ENCODE peak calls at places on chromosomes 16 and 17, in five cellular contexts. Q, E, Y, B and G are unnamed samples.
A peak's percentile ranks its signal among the peaks of the same experiment; 100 is the strongest.

GRCh38 chr17:75047398-75048098 is 523 bp downstream of the KCTD2 start:
- DNase-seq in Q (peak; percentile 42), E (peak; percentile 39), Y (no peak), B (peak; percentile 29), G (peak; percentile 16)

GRCh38 chr17:42111901-42112551 is 488 bp downstream of the DHX58 start:
- DNase-seq in B (no peak), Q (peak; percentile 29), E (no peak), Y (no peak), G (no peak)

GRCh38 chr16:27450836-27451341 is 48.9 kb downstream of the IL21R start:
- DNase-seq in E (no peak), B (no peak), Y (no peak), Q (no peak), G (no peak)

GRCh38 chr17:77288115-77288619 is 147.4 kb downstream of the SEC14L1 start:
- DNase-seq in E (no peak), B (no peak), Y (no peak), Q (no peak), G (no peak)

GRCh38 chr17:9666461-9667050 is 21.2 kb downstream of the USP43 start:
- DNase-seq in B (no peak), Q (no peak), Y (no peak), E (no peak), G (no peak)

GRCh38 chr17:48074322-48075054 is 26.3 kb downstream of the NFE2L1 start:
- DNase-seq in B (peak; percentile 10), Y (no peak), Q (peak; percentile 88), E (peak; percentile 11), G (peak; percentile 72)

GRCh38 chr17:45708707-45709290 is 75.3 kb upstream of the CRHR1 start:
- DNase-seq in Y (no peak), B (no peak), Q (no peak), E (no peak), G (no peak)

GRCh38 chr17:79778504-79779087 is 648 bp downstream of the CBX2 start:
- DNase-seq in Y (no peak), B (no peak), Q (no peak), E (no peak), G (peak; percentile 39)

GRCh38 chr17:10224592-10225195 is 26.3 kb upstream of the GAS7 start:
- DNase-seq in B (no peak), E (peak; percentile 64), Q (peak; percentile 56), Y (no peak), G (no peak)

GRCh38 chr16:3028716-3029319 is 5.0 kb downstream of the THOC6 start:
- DNase-seq in Y (no peak), B (no peak), Q (no peak), E (no peak), G (no peak)

GRCh38 chr17:35743911-35744328 is 9.1 kb downstream of the GAS2L2 start:
- DNase-seq in Q (no peak), B (no peak), Y (no peak), E (no peak), G (no peak)

GRCh38 chr16:1385232-1385631 is 29.3 kb downstream of the UNKL start:
- DNase-seq in E (no peak), Q (no peak), Y (no peak), B (no peak), G (no peak)

GRCh38 chr16:76441886-76442285 is 164.7 kb downstream of the CNTNAP4 start:
- DNase-seq in B (no peak), E (no peak), Y (no peak), Q (no peak), G (no peak)

GRCh38 chr17:50604470-50604869 is 30.2 kb upstream of the ABCC3 start:
- DNase-seq in Q (no peak), B (no peak), Y (no peak), E (no peak), G (no peak)

GRCh38 chr17:73588291-73589095 is 55.8 kb downstream of the SDK2 start:
- DNase-seq in Q (no peak), E (no peak), B (no peak), Y (no peak), G (no peak)

GRCh38 chr17:74444406-74444805 is 12.5 kb downstream of the GPRC5C start:
- DNase-seq in E (no peak), Q (no peak), Y (no peak), B (no peak), G (no peak)